ENCODE peak calls at places on chromosome 17, in nine cellular contexts. One of them, this sample, is unnamed.

GRCh38 chr17:9140550-9141422 is 119.5 kb downstream of the NTN1 start:
- DNase-seq in activated CD8-positive, alpha-beta T cell treated with anti-CD3 and anti-CD28 coated beads for 36 hours: no peak
- DNase-seq in stimulated activated CD8-positive, alpha-beta memory T cell treated with anti-CD3 and anti-CD28 coated beads, Interleukin-2, amount 100 ng/mL, for 48 hours: no peak
- DNase-seq in CD8-positive, alpha-beta T cell: no peak
- DNase-seq in activated naive CD4-positive, alpha-beta T cell: no peak
- DNase-seq in T-helper 2 cell: no peak
- DNase-seq in activated CD8-positive, alpha-beta memory T cell treated with anti-CD3 and anti-CD28 coated beads for 48 hours: no peak
- DNase-seq in activated naive CD8-positive, alpha-beta T cell treated with anti-CD3 and anti-CD28 coated beads for 36 hours: no peak
- DNase-seq in NCI-H1930: no peak
- DNase-seq in this sample: no peak

GRCh38 chr17:80743181-80743771 is 198.6 kb downstream of the RPTOR start:
- DNase-seq in activated CD8-positive, alpha-beta T cell treated with anti-CD3 and anti-CD28 coated beads for 36 hours: peak
- DNase-seq in stimulated activated CD8-positive, alpha-beta memory T cell treated with anti-CD3 and anti-CD28 coated beads, Interleukin-2, amount 100 ng/mL, for 48 hours: no peak
- DNase-seq in CD8-positive, alpha-beta T cell: peak
- DNase-seq in activated naive CD4-positive, alpha-beta T cell: no peak
- DNase-seq in T-helper 2 cell: no peak
- DNase-seq in activated CD8-positive, alpha-beta memory T cell treated with anti-CD3 and anti-CD28 coated beads for 48 hours: no peak
- DNase-seq in activated naive CD8-positive, alpha-beta T cell treated with anti-CD3 and anti-CD28 coated beads for 36 hours: peak
- DNase-seq in NCI-H1930: no peak
- DNase-seq in this sample: no peak

GRCh38 chr17:41491476-41491875 is 1.8 kb upstream of the KRT36 start:
- DNase-seq in activated CD8-positive, alpha-beta T cell treated with anti-CD3 and anti-CD28 coated beads for 36 hours: no peak
- DNase-seq in stimulated activated CD8-positive, alpha-beta memory T cell treated with anti-CD3 and anti-CD28 coated beads, Interleukin-2, amount 100 ng/mL, for 48 hours: no peak
- DNase-seq in CD8-positive, alpha-beta T cell: no peak
- DNase-seq in activated naive CD4-positive, alpha-beta T cell: no peak
- DNase-seq in T-helper 2 cell: no peak
- DNase-seq in activated CD8-positive, alpha-beta memory T cell treated with anti-CD3 and anti-CD28 coated beads for 48 hours: no peak
- DNase-seq in activated naive CD8-positive, alpha-beta T cell treated with anti-CD3 and anti-CD28 coated beads for 36 hours: no peak
- DNase-seq in NCI-H1930: no peak
- DNase-seq in this sample: no peak

GRCh38 chr17:17021194-17021863 is 20.9 kb upstream of the MPRIP start:
- DNase-seq in activated CD8-positive, alpha-beta T cell treated with anti-CD3 and anti-CD28 coated beads for 36 hours: no peak
- DNase-seq in stimulated activated CD8-positive, alpha-beta memory T cell treated with anti-CD3 and anti-CD28 coated beads, Interleukin-2, amount 100 ng/mL, for 48 hours: no peak
- DNase-seq in CD8-positive, alpha-beta T cell: no peak
- DNase-seq in activated naive CD4-positive, alpha-beta T cell: no peak
- DNase-seq in T-helper 2 cell: no peak
- DNase-seq in activated CD8-positive, alpha-beta memory T cell treated with anti-CD3 and anti-CD28 coated beads for 48 hours: no peak
- DNase-seq in activated naive CD8-positive, alpha-beta T cell treated with anti-CD3 and anti-CD28 coated beads for 36 hours: no peak
- DNase-seq in NCI-H1930: no peak
- DNase-seq in this sample: no peak

GRCh38 chr17:50715471-50715870 is 3.9 kb upstream of the LUC7L3 start:
- DNase-seq in activated CD8-positive, alpha-beta T cell treated with anti-CD3 and anti-CD28 coated beads for 36 hours: no peak
- DNase-seq in stimulated activated CD8-positive, alpha-beta memory T cell treated with anti-CD3 and anti-CD28 coated beads, Interleukin-2, amount 100 ng/mL, for 48 hours: no peak
- DNase-seq in CD8-positive, alpha-beta T cell: no peak
- DNase-seq in activated naive CD4-positive, alpha-beta T cell: no peak
- DNase-seq in T-helper 2 cell: no peak
- DNase-seq in activated CD8-positive, alpha-beta memory T cell treated with anti-CD3 and anti-CD28 coated beads for 48 hours: no peak
- DNase-seq in activated naive CD8-positive, alpha-beta T cell treated with anti-CD3 and anti-CD28 coated beads for 36 hours: no peak
- DNase-seq in NCI-H1930: no peak
- DNase-seq in this sample: no peak

GRCh38 chr17:80586464-80587228 is 42.0 kb downstream of the RPTOR start:
- DNase-seq in activated CD8-positive, alpha-beta T cell treated with anti-CD3 and anti-CD28 coated beads for 36 hours: no peak
- DNase-seq in stimulated activated CD8-positive, alpha-beta memory T cell treated with anti-CD3 and anti-CD28 coated beads, Interleukin-2, amount 100 ng/mL, for 48 hours: no peak
- DNase-seq in CD8-positive, alpha-beta T cell: no peak
- DNase-seq in activated naive CD4-positive, alpha-beta T cell: no peak
- DNase-seq in T-helper 2 cell: no peak
- DNase-seq in activated CD8-positive, alpha-beta memory T cell treated with anti-CD3 and anti-CD28 coated beads for 48 hours: no peak
- DNase-seq in activated naive CD8-positive, alpha-beta T cell treated with anti-CD3 and anti-CD28 coated beads for 36 hours: no peak
- DNase-seq in NCI-H1930: no peak
- DNase-seq in this sample: no peak

GRCh38 chr17:80254396-80255241 is 6.0 kb upstream of the RNF213 start:
- DNase-seq in activated CD8-positive, alpha-beta T cell treated with anti-CD3 and anti-CD28 coated beads for 36 hours: peak
- DNase-seq in stimulated activated CD8-positive, alpha-beta memory T cell treated with anti-CD3 and anti-CD28 coated beads, Interleukin-2, amount 100 ng/mL, for 48 hours: no peak
- DNase-seq in CD8-positive, alpha-beta T cell: no peak
- DNase-seq in activated naive CD4-positive, alpha-beta T cell: no peak
- DNase-seq in T-helper 2 cell: peak
- DNase-seq in activated CD8-positive, alpha-beta memory T cell treated with anti-CD3 and anti-CD28 coated beads for 48 hours: no peak
- DNase-seq in activated naive CD8-positive, alpha-beta T cell treated with anti-CD3 and anti-CD28 coated beads for 36 hours: peak
- DNase-seq in NCI-H1930: no peak
- DNase-seq in this sample: peak

GRCh38 chr17:57724038-57724728 is 20.9 kb downstream of the CCDC182 start:
- DNase-seq in activated CD8-positive, alpha-beta T cell treated with anti-CD3 and anti-CD28 coated beads for 36 hours: no peak
- DNase-seq in stimulated activated CD8-positive, alpha-beta memory T cell treated with anti-CD3 and anti-CD28 coated beads, Interleukin-2, amount 100 ng/mL, for 48 hours: no peak
- DNase-seq in CD8-positive, alpha-beta T cell: no peak
- DNase-seq in activated naive CD4-positive, alpha-beta T cell: no peak
- DNase-seq in T-helper 2 cell: no peak
- DNase-seq in activated CD8-positive, alpha-beta memory T cell treated with anti-CD3 and anti-CD28 coated beads for 48 hours: no peak
- DNase-seq in activated naive CD8-positive, alpha-beta T cell treated with anti-CD3 and anti-CD28 coated beads for 36 hours: no peak
- DNase-seq in NCI-H1930: no peak
- DNase-seq in this sample: no peak

GRCh38 chr17:76781056-76781982 is 43.4 kb downstream of the MFSD11 start:
- DNase-seq in activated CD8-positive, alpha-beta T cell treated with anti-CD3 and anti-CD28 coated beads for 36 hours: peak
- DNase-seq in stimulated activated CD8-positive, alpha-beta memory T cell treated with anti-CD3 and anti-CD28 coated beads, Interleukin-2, amount 100 ng/mL, for 48 hours: no peak
- DNase-seq in CD8-positive, alpha-beta T cell: no peak
- DNase-seq in activated naive CD4-positive, alpha-beta T cell: no peak
- DNase-seq in T-helper 2 cell: no peak
- DNase-seq in activated CD8-positive, alpha-beta memory T cell treated with anti-CD3 and anti-CD28 coated beads for 48 hours: no peak
- DNase-seq in activated naive CD8-positive, alpha-beta T cell treated with anti-CD3 and anti-CD28 coated beads for 36 hours: no peak
- DNase-seq in NCI-H1930: no peak
- DNase-seq in this sample: no peak

GRCh38 chr17:51425793-51426192 is 165.4 kb downstream of the UTP18 start:
- DNase-seq in activated CD8-positive, alpha-beta T cell treated with anti-CD3 and anti-CD28 coated beads for 36 hours: no peak
- DNase-seq in stimulated activated CD8-positive, alpha-beta memory T cell treated with anti-CD3 and anti-CD28 coated beads, Interleukin-2, amount 100 ng/mL, for 48 hours: no peak
- DNase-seq in CD8-positive, alpha-beta T cell: no peak
- DNase-seq in activated naive CD4-positive, alpha-beta T cell: no peak
- DNase-seq in T-helper 2 cell: no peak
- DNase-seq in activated CD8-positive, alpha-beta memory T cell treated with anti-CD3 and anti-CD28 coated beads for 48 hours: no peak
- DNase-seq in activated naive CD8-positive, alpha-beta T cell treated with anti-CD3 and anti-CD28 coated beads for 36 hours: no peak
- DNase-seq in NCI-H1930: no peak
- DNase-seq in this sample: no peak

GRCh38 chr17:60229189-60229802 is 79.5 kb downstream of the CA4 start:
- DNase-seq in activated CD8-positive, alpha-beta T cell treated with anti-CD3 and anti-CD28 coated beads for 36 hours: no peak
- DNase-seq in stimulated activated CD8-positive, alpha-beta memory T cell treated with anti-CD3 and anti-CD28 coated beads, Interleukin-2, amount 100 ng/mL, for 48 hours: no peak
- DNase-seq in CD8-positive, alpha-beta T cell: no peak
- DNase-seq in activated naive CD4-positive, alpha-beta T cell: no peak
- DNase-seq in T-helper 2 cell: no peak
- DNase-seq in activated CD8-positive, alpha-beta memory T cell treated with anti-CD3 and anti-CD28 coated beads for 48 hours: no peak
- DNase-seq in activated naive CD8-positive, alpha-beta T cell treated with anti-CD3 and anti-CD28 coated beads for 36 hours: no peak
- DNase-seq in NCI-H1930: no peak
- DNase-seq in this sample: no peak

GRCh38 chr17:55433629-55434422 is 12.2 kb upstream of the MMD start:
- DNase-seq in activated CD8-positive, alpha-beta T cell treated with anti-CD3 and anti-CD28 coated beads for 36 hours: no peak
- DNase-seq in stimulated activated CD8-positive, alpha-beta memory T cell treated with anti-CD3 and anti-CD28 coated beads, Interleukin-2, amount 100 ng/mL, for 48 hours: no peak
- DNase-seq in CD8-positive, alpha-beta T cell: no peak
- DNase-seq in activated naive CD4-positive, alpha-beta T cell: no peak
- DNase-seq in T-helper 2 cell: no peak
- DNase-seq in activated CD8-positive, alpha-beta memory T cell treated with anti-CD3 and anti-CD28 coated beads for 48 hours: no peak
- DNase-seq in activated naive CD8-positive, alpha-beta T cell treated with anti-CD3 and anti-CD28 coated beads for 36 hours: no peak
- DNase-seq in NCI-H1930: no peak
- DNase-seq in this sample: no peak

GRCh38 chr17:42991471-42991870 is 6.7 kb upstream of the RPL27 start:
- DNase-seq in activated CD8-positive, alpha-beta T cell treated with anti-CD3 and anti-CD28 coated beads for 36 hours: no peak
- DNase-seq in stimulated activated CD8-positive, alpha-beta memory T cell treated with anti-CD3 and anti-CD28 coated beads, Interleukin-2, amount 100 ng/mL, for 48 hours: no peak
- DNase-seq in CD8-positive, alpha-beta T cell: no peak
- DNase-seq in activated naive CD4-positive, alpha-beta T cell: no peak
- DNase-seq in T-helper 2 cell: no peak
- DNase-seq in activated CD8-positive, alpha-beta memory T cell treated with anti-CD3 and anti-CD28 coated beads for 48 hours: no peak
- DNase-seq in activated naive CD8-positive, alpha-beta T cell treated with anti-CD3 and anti-CD28 coated beads for 36 hours: no peak
- DNase-seq in NCI-H1930: no peak
- DNase-seq in this sample: no peak

GRCh38 chr17:21842332-21843317 is 150.3 kb downstream of the KCNJ18 start:
- DNase-seq in activated CD8-positive, alpha-beta T cell treated with anti-CD3 and anti-CD28 coated beads for 36 hours: no peak
- DNase-seq in stimulated activated CD8-positive, alpha-beta memory T cell treated with anti-CD3 and anti-CD28 coated beads, Interleukin-2, amount 100 ng/mL, for 48 hours: no peak
- DNase-seq in CD8-positive, alpha-beta T cell: no peak
- DNase-seq in activated naive CD4-positive, alpha-beta T cell: no peak
- DNase-seq in T-helper 2 cell: no peak
- DNase-seq in activated CD8-positive, alpha-beta memory T cell treated with anti-CD3 and anti-CD28 coated beads for 48 hours: no peak
- DNase-seq in activated naive CD8-positive, alpha-beta T cell treated with anti-CD3 and anti-CD28 coated beads for 36 hours: no peak
- DNase-seq in NCI-H1930: no peak
- DNase-seq in this sample: no peak

GRCh38 chr17:34637548-34638525 is 58.5 kb downstream of the TMEM132E start:
- DNase-seq in activated CD8-positive, alpha-beta T cell treated with anti-CD3 and anti-CD28 coated beads for 36 hours: peak
- DNase-seq in stimulated activated CD8-positive, alpha-beta memory T cell treated with anti-CD3 and anti-CD28 coated beads, Interleukin-2, amount 100 ng/mL, for 48 hours: peak
- DNase-seq in CD8-positive, alpha-beta T cell: peak
- DNase-seq in activated naive CD4-positive, alpha-beta T cell: peak
- DNase-seq in T-helper 2 cell: peak
- DNase-seq in activated CD8-positive, alpha-beta memory T cell treated with anti-CD3 and anti-CD28 coated beads for 48 hours: peak
- DNase-seq in activated naive CD8-positive, alpha-beta T cell treated with anti-CD3 and anti-CD28 coated beads for 36 hours: peak
- DNase-seq in NCI-H1930: no peak
- DNase-seq in this sample: peak

This sample was measured in activated gamma-delta T cell treated with anti-CD3 and anti-CD28 coated beads, Interleukin-2, amount 50 U/mL, for 16 hours.